ENCODE peak calls at places on chromosomes 3 and 15, in six cellular contexts. K is mammary epithelial cell, N is lower lobe of right lung, A is fibroblast of lung, O is spleen, S is tibial nerve. I is an unnamed sample.
A peak's percentile ranks its signal among the peaks of the same experiment; 100 is the strongest.

GRCh38 chr3:57999423-58000115 is 8.7 kb upstream of the FLNB start:
- DNase-seq in N (no peak), A (no peak), O (no peak), S (no peak), K (peak; percentile 85), I (peak; percentile 94)

GRCh38 chr3:149592758-149593240 is 65.0 kb downstream of the WWTR1 start:
- DNase-seq in O (no peak), S (no peak), A (no peak), N (no peak), K (peak; percentile 66), I (no peak)

GRCh38 chr3:70531063-70531657 is 218.7 kb upstream of the MDFIC2 start:
- DNase-seq in O (no peak), A (peak; percentile 67), N (no peak), K (peak; percentile 3), S (no peak), I (peak; percentile 26)

GRCh38 chr3:42729404-42730145 is 27.0 kb upstream of the HHATL start:
- DNase-seq in O (no peak), N (no peak), K (no peak), S (no peak), A (no peak), I (no peak)

GRCh38 chr3:119600732-119601131 is 3.0 kb downstream of the PLA1A start:
- DNase-seq in S (no peak), K (no peak), O (peak; percentile 79), A (no peak), N (peak; percentile 60), I (peak; percentile 42)

GRCh38 chr15:45704329-45705249 is 69.8 kb downstream of the SQOR start:
- DNase-seq in N (no peak), K (no peak), O (peak; percentile 78), S (no peak), A (peak; percentile 28), I (no peak)

GRCh38 chr3:123310741-123311140 is 109.0 kb downstream of the SEC22A start:
- DNase-seq in S (no peak), A (no peak), N (peak; percentile 7), O (no peak), K (peak; percentile 35), I (peak; percentile 65)

GRCh38 chr3:124860599-124860998 is 26.6 kb downstream of the ITGB5 start:
- DNase-seq in A (peak; percentile 89), K (peak; percentile 84), N (no peak), O (no peak), S (peak; percentile 64), I (peak; percentile 96)

GRCh38 chr3:156615592-156616173 is 58.7 kb upstream of the TIPARP start:
- DNase-seq in S (no peak), K (peak; percentile 62), N (peak; percentile 69), A (peak; percentile 72), O (no peak), I (peak; percentile 45)

GRCh38 chr3:32532434-32532833 is 29.8 kb upstream of the CMTM6 start:
- DNase-seq in O (no peak), S (no peak), K (no peak), A (no peak), N (no peak), I (no peak)

DNA sequence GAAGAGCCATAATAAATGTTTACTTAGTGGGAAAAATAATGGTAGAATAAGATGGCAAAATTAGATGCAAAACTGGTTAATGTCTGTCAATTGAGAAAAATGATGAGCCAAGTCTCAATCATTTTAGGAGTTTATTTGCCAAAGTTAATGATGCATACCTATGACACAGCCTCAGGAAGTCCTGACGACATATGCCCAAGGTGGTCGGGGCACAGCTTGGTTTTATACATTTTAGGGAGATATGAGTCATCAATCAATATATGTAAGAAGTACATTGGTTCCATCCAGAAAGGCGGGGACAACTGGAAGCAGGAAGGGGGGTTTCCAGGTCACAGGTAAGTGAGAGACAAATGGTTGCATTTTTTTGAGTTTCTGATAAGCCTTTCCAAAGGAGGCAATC is 31.5 kb downstream of the CLEC3B start:
- DNase-seq in K (no peak), O (no peak), A (no peak), S (no peak), N (no peak), I (peak; percentile 86)
- H3K27me3 ChIP-seq in K (no peaks in the 10 kb centered on the region), O (no peaks in the 10 kb centered on the region), A (no peaks in the 10 kb centered on the region), S (no peaks in the 10 kb centered on the region), N (no peaks in the 10 kb centered on the region), I (no peaks in the 10 kb centered on the region)

DNA sequence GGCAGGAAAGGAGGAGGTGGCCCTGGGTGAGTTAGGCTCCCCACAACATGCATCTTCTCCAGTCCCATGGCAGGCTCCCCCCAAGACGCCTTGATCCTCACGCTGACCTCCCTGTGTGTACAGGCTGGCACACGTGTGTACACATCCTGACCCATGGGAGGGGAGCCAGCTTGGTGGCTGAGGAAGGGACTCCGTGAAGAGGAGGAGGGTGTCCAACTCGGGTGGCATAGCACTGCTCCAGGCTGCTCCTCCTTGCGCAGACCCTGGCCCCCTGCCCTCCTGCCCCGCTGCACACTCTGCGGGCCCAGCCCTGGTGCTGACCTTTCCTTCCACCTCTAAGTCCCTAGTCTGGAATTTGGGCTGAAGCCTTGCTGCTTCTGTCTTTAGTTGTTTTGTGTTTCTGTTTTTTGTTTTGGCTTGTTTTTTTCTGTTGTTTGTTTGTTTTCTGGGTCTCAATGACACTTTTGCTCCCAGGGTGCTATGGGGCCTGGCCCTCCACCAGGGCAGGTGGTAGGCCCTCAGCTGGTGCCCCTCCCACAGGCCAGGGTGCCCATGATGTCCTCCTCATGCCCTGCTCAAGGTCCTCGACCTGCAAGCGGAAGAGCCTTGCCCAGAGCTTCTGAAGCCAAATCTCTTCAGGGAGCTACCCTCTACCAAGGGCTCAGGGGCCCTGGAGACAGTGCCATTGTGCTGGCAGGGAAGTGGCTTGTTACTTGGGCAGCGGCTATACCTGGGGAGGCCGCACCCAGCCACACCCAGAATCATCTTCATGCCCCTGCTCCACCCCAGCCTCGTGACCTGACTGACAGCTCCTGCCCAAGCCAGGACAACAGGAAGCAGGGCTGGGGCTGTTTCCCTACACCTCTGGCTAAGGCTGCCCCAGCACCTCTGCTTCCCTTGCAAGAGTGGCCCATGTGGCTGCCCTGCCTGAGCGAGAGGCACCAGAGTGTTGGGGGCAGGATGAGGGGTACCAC is 5.1 kb downstream of the EPHB3 start:
- DNase-seq in O (peak; percentile 58), N (no peak), K (peak; percentile 56), A (no peak), S (no peak), I (peak; percentile 67)
- H3K27me3 ChIP-seq in O (peaks cover 9% of the 10 kb centered on the region), N (peaks cover 5% of the 10 kb centered on the region), K (no peaks in the 10 kb centered on the region), A (no peaks in the 10 kb centered on the region), S (no peaks in the 10 kb centered on the region), I (no peaks in the 10 kb centered on the region)

DNA sequence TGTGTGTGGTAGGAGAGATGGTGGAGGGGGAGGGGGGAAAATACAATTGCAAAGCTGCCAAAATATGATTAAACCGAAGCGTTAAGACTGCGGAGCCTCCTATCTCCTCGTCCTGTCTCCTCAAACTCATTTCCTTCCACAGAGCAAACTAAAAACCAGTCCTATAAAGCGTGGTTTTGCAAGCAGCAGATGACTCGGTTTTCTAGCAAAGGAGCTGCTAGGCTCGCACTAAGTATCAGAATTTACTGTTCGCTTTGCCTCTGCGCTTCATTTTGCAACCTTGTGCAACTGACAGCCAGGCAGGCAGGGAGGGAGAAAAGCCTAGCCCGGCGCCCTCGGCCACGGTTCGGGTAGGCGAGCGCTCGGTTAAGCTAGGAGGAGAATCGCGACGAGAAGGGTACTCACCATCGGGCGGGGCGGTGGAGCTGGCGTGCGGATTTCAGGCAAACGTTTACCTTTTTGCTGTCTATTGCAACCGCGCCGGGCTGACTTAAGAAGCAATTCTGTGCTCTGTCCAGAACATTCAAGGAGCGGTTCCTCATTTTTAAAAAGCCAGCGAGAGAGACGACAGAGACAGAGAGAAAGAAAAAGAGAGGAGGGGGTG is 3.8 kb upstream of the NR2F2 start:
- DNase-seq in S (peak; percentile 47), A (peak; percentile 76), N (peak; percentile 54), O (no peak), K (peak; percentile 62), I (peak; percentile 65)
- H3K27me3 ChIP-seq in S (no peaks in the 10 kb centered on the region), A (no peaks in the 10 kb centered on the region), N (peaks cover 38% of the 10 kb centered on the region), O (peaks cover 31% of the 10 kb centered on the region), K (no peaks in the 10 kb centered on the region), I (no peaks in the 10 kb centered on the region)

GRCh38 chr15:32717290-32718081 is at the start of gene GREM1:
- DNase-seq in N (no peak), K (no peak), A (peak; percentile 38), O (no peak), S (no peak), I (no peak)

GRCh38 chr15:32716960-32717289 is 879 bp upstream of the GREM1 start:
- DNase-seq in S (no peak), N (no peak), A (peak; percentile 40), O (no peak), K (no peak), I (no peak)

GRCh38 chr15:32718082-32718821 is 448 bp downstream of the GREM1 start:
- DNase-seq in N (no peak), S (no peak), A (peak; percentile 42), O (no peak), K (peak; percentile 32), I (no peak)

GRCh38 chr15:32721594-32721993 is 3.8 kb downstream of the GREM1 start:
- DNase-seq in A (no peak), S (no peak), K (no peak), O (no peak), N (no peak), I (no peak)

DNA sequence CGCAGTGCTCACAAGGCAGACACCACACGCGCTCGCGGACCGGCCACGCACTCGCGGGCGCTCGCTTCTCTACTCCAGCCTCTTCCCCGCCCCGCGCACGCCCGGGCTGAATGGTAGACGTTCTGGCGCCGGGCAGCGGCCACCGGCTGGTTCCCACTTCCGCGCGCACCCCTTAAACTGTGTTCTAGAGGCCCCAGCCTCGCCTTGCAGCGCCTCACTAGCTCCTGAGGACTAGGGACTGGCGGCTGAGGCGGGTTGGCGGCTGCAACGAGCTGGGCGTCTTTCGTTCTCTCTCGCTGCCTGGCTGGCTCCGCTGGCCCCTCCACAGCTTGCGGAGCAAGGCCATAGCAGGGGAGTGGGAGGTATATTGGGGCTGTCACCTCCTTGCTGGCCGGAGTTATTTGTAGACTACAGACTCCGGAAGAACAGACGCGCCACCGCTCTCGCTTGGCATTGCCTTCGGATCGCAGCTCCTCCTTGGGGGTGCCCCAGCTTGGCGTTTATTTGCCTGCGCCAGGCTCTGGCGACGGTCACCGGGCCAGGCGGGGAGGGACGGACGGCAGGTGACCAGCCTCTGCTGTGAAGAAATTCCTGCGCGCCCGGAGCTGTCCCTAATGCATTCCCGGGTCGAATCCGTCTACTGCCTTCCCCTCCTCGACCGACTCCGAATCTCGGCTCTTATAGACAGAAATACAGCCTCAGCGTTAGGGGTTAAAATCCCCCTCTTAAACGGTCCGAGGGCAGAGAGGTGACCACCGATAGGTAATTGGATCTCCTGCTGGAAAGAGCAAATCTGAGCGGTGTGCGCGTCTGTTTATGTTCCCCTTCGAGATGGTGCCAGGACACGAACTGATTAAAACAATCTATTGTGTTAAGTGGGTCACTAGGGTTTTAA is 1.3 kb downstream of the GREM1 start:
- DNase-seq in S (no peak), K (peak; percentile 13), A (peak; percentile 26), O (no peak), N (peak; percentile 48), I (peak; percentile 16)
- H3K27me3 ChIP-seq in S (no peaks in the 10 kb centered on the region), K (peaks cover 38% of the 10 kb centered on the region), A (peaks cover 24% of the 10 kb centered on the region), O (peaks cover 43% of the 10 kb centered on the region), N (peaks cover 70% of the 10 kb centered on the region), I (no peaks in the 10 kb centered on the region)

GRCh38 chr3:139219463-139219862 is 124.4 kb upstream of the MRPS22 start:
- DNase-seq in A (no peak), K (no peak), N (no peak), S (no peak), O (no peak), I (no peak)
- H3K27me3 ChIP-seq in A (no peaks in the 10 kb centered on the region), K (no peaks in the 10 kb centered on the region), N (no peaks in the 10 kb centered on the region), S (no peaks in the 10 kb centered on the region), O (no peaks in the 10 kb centered on the region), I (no peaks in the 10 kb centered on the region)

GRCh38 chr15:40249477-40250303 is 10.8 kb downstream of the PAK6 start:
- DNase-seq in O (peak; percentile 44), K (peak; percentile 63), S (no peak), N (peak; percentile 41), A (no peak), I (peak; percentile 76)
- H3K27me3 ChIP-seq in O (peaks cover 20% of the 10 kb centered on the region), K (no peaks in the 10 kb centered on the region), S (no peaks in the 10 kb centered on the region), N (peaks cover 17% of the 10 kb centered on the region), A (peaks cover 39% of the 10 kb centered on the region), I (no peaks in the 10 kb centered on the region)